ENCODE peak calls at places on chromosome 16, in four cellular contexts. C is trophoblast cell, D is mesenchymal stem cell, E is neuronal stem cell. R is an unnamed sample.

GRCh38 chr16:54362801-54363200 is 76.2 kb upstream of the IRX3 start:
- DNase-seq in E (no peak), D (no peak), C (no peak), R (no peak)

GRCh38 chr16:63652091-63652490 is 1469.8 kb downstream of the CDH11 start:
- DNase-seq in D (no peak), E (no peak), C (no peak), R (no peak)

GRCh38 chr16:29807426-29808218 is 1.3 kb downstream of the MAZ start:
- DNase-seq in C (peak), E (peak), D (peak), R (peak)

GRCh38 chr16:29705030-29705429 is 26.1 kb downstream of the QPRT start:
- DNase-seq in E (no peak), C (no peak), D (no peak), R (no peak)

GRCh38 chr16:58960034-58960433 is 225.9 kb upstream of the GOT2 start:
- DNase-seq in C (no peak), D (no peak), E (no peak), R (no peak)

GRCh38 chr16:23941963-23942564 is 106.3 kb downstream of the PRKCB start:
- DNase-seq in C (no peak), E (no peak), D (no peak), R (no peak)

GRCh38 chr16:83967838-83968482 is at the start of gene NECAB2:
- DNase-seq in C (no peak), E (peak), D (peak), R (no peak)

GRCh38 chr16:5042574-5043171 is 8.9 kb upstream of the NAGPA start:
- DNase-seq in E (no peak), D (peak), C (no peak), R (no peak)

GRCh38 chr16:23876256-23876896 is 40.6 kb downstream of the PRKCB start:
- DNase-seq in E (no peak), D (no peak), C (no peak), R (no peak)

GRCh38 chr16:53511403-53512280 is 8.6 kb upstream of the AKTIP start:
- DNase-seq in E (no peak), C (peak), D (no peak), R (no peak)

GRCh38 chr16:82366462-82366861 is 196.4 kb upstream of the MPHOSPH6 start:
- DNase-seq in E (no peak), C (no peak), D (no peak), R (no peak)

GRCh38 chr16:74999208-74999682 is 421 bp downstream of the ZNRF1 start:
- DNase-seq in D (peak), C (peak), E (peak), R (no peak)

GRCh38 chr16:69417537-69418199 is 6.8 kb upstream of the CYB5B start:
- DNase-seq in D (peak), E (no peak), C (no peak), R (peak)

GRCh38 chr16:30741461-30741914 is 6.7 kb upstream of the PHKG2 start:
- DNase-seq in D (peak), E (no peak), C (peak), R (peak)

GRCh38 chr16:68179196-68179795 is 56.6 kb downstream of the ESRP2 start:
- DNase-seq in C (no peak), E (no peak), D (no peak), R (no peak)

GRCh38 chr16:86892509-86892908 is 314.2 kb downstream of the FOXL1 start:
- DNase-seq in E (no peak), D (no peak), C (no peak), R (no peak)

GRCh38 chr16:72832640-72833039 is 215.3 kb downstream of the ZFHX3 start:
- DNase-seq in D (peak), E (peak), C (peak), R (peak)

GRCh38 chr16:27708651-27709050 is 158.7 kb downstream of the KATNIP start:
- DNase-seq in D (no peak), E (no peak), C (no peak), R (no peak)

GRCh38 chr16:73713817-73714495 is 582.7 kb upstream of the PSMD7 start:
- DNase-seq in D (no peak), E (no peak), C (peak), R (peak)

GRCh38 chr16:82924075-82924854 is 297.5 kb downstream of the CDH13 start:
- DNase-seq in D (no peak), C (no peak), E (no peak), R (no peak)

GRCh38 chr16:24319415-24319814 is 63.3 kb downstream of the CACNG3 start:
- DNase-seq in D (no peak), C (no peak), E (no peak), R (no peak)

GRCh38 chr16:14576532-14576931 is 53.5 kb downstream of the PARN start:
- DNase-seq in C (no peak), D (no peak), E (no peak), R (no peak)

GRCh38 chr16:60642956-60643355 is 1393.3 kb downstream of the CDH8 start:
- DNase-seq in C (peak), D (no peak), E (no peak), R (no peak)

GRCh38 chr16:23408242-23409201 is 44.5 kb downstream of the COG7 start:
- DNase-seq in E (peak), C (peak), D (peak), R (no peak)

DNA sequence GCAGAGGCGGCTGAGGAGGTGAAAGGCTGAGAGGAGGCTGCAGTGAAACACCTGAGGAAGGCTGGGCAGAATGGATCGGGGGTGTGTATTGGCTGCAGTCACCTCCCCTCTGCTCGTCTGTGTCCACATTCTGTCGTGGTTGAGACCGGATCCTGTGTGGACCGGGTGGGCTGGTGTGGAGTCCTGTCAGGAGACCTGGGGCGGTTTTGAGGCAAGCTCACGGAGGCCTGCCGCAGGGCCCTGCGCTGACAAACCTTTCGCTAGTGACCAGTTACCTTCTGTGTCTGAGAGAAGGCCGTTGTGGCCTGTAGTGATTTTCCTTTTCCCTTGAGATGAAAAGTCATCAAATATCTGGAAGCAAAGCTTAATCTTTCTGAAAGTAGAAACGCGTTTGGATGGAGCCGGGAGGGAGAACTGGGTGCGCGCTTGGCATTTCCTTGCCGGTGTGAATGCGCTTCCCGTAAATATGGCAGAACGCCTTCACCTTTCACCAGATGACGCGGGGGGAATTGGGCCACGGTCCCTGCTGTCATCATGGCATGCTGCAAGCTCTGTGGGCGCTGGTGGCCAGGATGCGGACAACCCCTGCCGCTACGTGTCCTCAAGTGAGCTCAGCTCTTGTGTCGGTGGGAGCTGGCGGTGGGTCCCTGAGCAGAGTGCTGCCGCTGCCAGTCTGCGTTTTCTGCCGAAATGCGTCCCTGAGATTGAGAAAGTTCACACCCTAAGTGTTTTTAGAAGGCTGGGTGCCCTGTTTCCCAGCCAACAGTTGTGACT is 6.2 kb downstream of the BANP start:
- DNase-seq in D (no peak), C (no peak), E (no peak), R (no peak)
- H2BK12ac ChIP-seq in D (no peak), C (no peak), E (no peak), R (no peak)

DNA sequence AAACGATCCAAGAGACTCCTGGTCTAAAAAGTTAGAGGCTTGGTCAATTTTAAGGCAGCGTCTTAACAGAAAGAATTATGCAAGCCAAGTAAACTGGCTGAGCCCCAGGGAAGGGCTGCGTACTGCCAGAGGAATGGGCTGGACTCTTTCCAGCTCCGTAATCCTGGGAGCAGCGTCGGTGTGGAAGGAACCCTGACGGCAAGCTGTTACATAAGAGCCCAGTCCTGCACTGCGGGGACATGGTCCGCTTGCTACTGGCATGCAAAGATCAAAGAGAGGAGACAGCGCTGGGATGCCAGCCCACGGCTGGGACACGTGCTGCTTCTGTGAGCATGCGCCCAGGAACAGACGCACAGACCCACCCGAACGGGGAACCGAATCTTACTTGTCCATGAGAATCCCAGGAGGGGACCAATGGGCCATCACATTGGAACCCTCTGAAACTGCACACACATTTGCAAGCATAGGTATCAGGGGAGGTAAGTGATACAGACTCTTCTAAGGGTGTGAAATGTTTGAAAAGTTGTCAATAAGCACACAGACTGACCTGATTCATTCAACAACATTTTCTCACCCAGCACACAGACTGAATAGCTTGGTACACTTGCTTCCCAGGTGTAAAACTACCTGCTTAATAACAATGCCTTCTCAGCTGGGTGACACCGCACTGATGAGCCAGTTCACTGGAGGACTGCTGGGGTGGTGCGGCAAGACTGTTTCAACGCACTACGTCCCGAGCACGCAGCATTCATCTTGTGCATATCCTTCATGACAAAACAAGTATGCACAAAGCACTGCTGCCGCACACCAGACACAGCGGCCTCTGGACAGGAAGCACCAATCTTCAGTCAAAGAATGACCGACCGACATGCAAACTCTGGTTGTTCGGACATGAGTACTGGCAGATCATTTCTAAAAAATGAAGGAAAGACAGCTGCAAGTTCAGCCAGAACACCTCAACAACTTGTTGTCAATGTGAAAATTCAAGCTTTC is 94.9 kb downstream of the ANKRD11 start:
- DNase-seq in C (peak), D (peak), E (no peak), R (no peak)
- H2AFZ ChIP-seq in C (no peak), D (no peak), E (no peak), R (no peak)

GRCh38 chr16:85527042-85527766 is 85.9 kb upstream of the GSE1 start:
- DNase-seq in E (no peak), C (no peak), D (no peak), R (no peak)
- H2BK12ac ChIP-seq in E (peak), C (peak), D (no peak), R (no peak)

DNA sequence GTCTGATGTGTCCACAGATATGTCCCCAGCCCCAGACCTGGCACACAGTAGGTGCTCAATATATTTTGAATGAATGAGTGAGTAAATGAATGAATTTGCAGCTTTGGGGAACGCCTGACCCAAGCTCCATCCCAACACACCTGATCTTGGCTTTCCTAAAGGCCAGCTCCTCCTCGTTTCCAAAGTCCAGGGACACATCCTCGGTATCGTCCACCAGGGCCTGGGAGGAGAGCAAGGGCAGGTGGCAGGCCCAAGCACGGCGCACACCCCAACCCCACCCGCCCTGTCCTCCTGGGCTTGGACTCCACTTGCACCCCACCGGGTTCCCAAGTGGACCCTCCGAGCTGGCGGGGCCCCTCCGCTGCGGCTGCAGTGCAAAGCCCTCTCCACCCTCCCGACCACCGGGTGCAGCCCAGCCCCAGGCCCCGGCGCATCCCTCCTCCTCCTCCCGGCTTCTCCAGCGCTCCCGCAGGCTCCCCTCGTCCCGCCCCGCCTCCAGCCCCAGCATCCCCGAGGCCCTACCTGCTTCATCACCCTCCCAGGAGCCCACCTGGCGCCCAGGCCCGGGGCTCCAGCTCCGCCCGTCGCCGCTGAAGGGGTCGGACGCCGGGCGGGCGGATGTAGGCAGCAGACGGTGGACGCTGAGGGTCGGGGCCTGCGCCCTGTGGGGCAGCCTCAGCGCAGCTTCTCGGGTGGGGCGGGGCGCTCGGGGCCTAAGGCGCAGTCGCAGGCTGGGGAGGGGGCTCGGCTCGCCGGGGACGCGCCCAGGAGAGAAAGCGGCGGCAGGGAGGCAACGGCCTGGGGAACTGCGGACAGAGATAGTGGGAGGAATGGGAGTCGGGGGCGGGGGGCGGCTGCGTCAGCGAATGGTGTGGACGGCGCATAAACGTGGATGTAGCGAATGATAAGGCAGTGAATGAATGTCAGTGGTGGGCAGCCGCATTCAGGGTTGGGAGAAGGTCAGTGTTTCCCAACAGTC is at the start of gene TVP23A:
- DNase-seq in C (no peak), E (peak), D (no peak), R (peak)
- H2AFZ ChIP-seq in C (peak), E (peak), D (no peak), R (no peak)

DNA sequence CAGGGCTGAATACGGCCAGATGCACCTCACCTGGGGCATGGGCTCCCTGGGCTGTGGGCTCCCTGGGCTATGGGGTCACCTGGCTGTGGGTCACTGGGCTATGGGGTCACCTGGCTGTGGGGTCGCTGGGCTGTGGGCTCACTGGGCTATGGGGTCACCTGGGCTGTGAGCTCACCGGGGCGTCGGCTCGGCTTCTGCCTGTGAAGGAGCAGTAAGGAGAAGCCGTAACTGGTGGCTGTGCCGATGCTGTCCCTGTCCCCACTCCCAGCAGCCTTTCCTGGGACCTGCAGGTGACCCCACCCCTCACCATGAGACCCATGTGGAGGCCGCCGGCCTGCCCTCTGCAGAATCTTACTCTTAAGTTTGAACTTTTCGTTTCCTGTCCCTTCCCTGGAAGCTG is 1.9 kb upstream of the PERCC1 start:
- DNase-seq in D (no peak), C (no peak), E (no peak), R (no peak)
- H2BK12ac ChIP-seq in D (no peak), C (no peak), E (peak), R (no peak)

GRCh38 chr16:11225677-11226549 is 30.1 kb downstream of the SOCS1 start:
- DNase-seq in D (no peak), C (no peak), E (no peak), R (no peak)
- H2AFZ ChIP-seq in D (no peak), C (no peak), E (no peak), R (no peak)

GRCh38 chr16:2856061-2856670 is 1.8 kb downstream of the PRSS22 start:
- DNase-seq in C (peak), D (no peak), E (no peak), R (peak)
- H2BK12ac ChIP-seq in C (no peak), D (no peak), E (no peak), R (no peak)

R was measured in H9.